ENCODE peak calls at places on chromosomes 11 and 22, in six cellular contexts. F, W, K, J, Z and O are unnamed samples.

GRCh38 chr22:26321469-26321913 is 107.6 kb upstream of the ASPHD2 start:
- DNase-seq in F (peak; percentile 77), W (no peak), K (no peak), J (no peak), Z (peak; percentile 9), O (peak; percentile 64)

GRCh38 chr11:35274909-35275807 is 136.2 kb downstream of the CD44 start:
- DNase-seq in F (no peak), W (no peak), K (no peak), J (no peak), Z (peak; percentile 45), O (peak; percentile 66)

GRCh38 chr11:110435780-110436717 is 6.3 kb downstream of the FDX1 start:
- DNase-seq in F (peak; percentile 45), W (no peak), K (no peak), J (no peak), Z (no peak), O (peak; percentile 64)

GRCh38 chr11:34680206-34680605 is 59.3 kb downstream of the EHF start:
- DNase-seq in F (no peak), W (no peak), K (no peak), J (no peak), Z (peak; percentile 27), O (no peak)

GRCh38 chr11:18384157-18384641 is 10.2 kb upstream of the LDHA start:
- DNase-seq in F (peak; percentile 71), W (no peak), K (peak; percentile 69), J (no peak), Z (peak; percentile 94), O (peak; percentile 95)

GRCh38 chr11:19656140-19656541 is 56.5 kb upstream of the NAV2 start:
- DNase-seq in F (no peak), W (no peak), K (no peak), J (no peak), Z (no peak), O (no peak)

GRCh38 chr22:30425616-30426394 is at the start of gene MTFP1:
- DNase-seq in F (peak; percentile 43), W (no peak), K (peak; percentile 48), J (no peak), Z (peak; percentile 64), O (peak; percentile 69)

GRCh38 chr11:67275606-67276409 is 9.5 kb downstream of the GRK2 start:
- DNase-seq in F (peak; percentile 10), W (no peak), K (no peak), J (no peak), Z (no peak), O (no peak)

GRCh38 chr22:35397095-35397904 is 2.6 kb upstream of the MCM5 start:
- DNase-seq in F (no peak), W (no peak), K (no peak), J (no peak), Z (peak; percentile 85), O (no peak)

GRCh38 chr11:73243093-73243485 is 25.0 kb downstream of the P2RY2 start:
- DNase-seq in F (peak; percentile 12), W (no peak), K (no peak), J (no peak), Z (no peak), O (no peak)

GRCh38 chr22:19446603-19447387 is 716 bp downstream of the C22orf39 start:
- DNase-seq in F (no peak), W (no peak), K (peak; percentile 11), J (no peak), Z (no peak), O (no peak)

GRCh38 chr11:32231909-32232493 is 141.1 kb downstream of the RCN1 start:
- DNase-seq in F (no peak), W (no peak), K (peak; percentile 36), J (no peak), Z (peak; percentile 53), O (peak; percentile 48)

GRCh38 chr11:6238902-6239301 is at the start of gene CNGA4:
- DNase-seq in F (no peak), W (no peak), K (no peak), J (no peak), Z (no peak), O (no peak)

GRCh38 chr11:4581443-4581842 is at the start of gene OR52I2:
- DNase-seq in F (no peak), W (no peak), K (no peak), J (no peak), Z (no peak), O (no peak)

GRCh38 chr11:132007184-132007583 is 636.8 kb downstream of the NTM start:
- DNase-seq in F (no peak), W (no peak), K (no peak), J (no peak), Z (no peak), O (no peak)

GRCh38 chr11:73308963-73309960 is 1.2 kb downstream of the ARHGEF17 start:
- DNase-seq in F (peak; percentile 76), W (peak; percentile 75), K (peak; percentile 89), J (no peak), Z (peak; percentile 88), O (peak; percentile 93)

GRCh38 chr22:31839986-31840385 is 86.2 kb downstream of the DEPDC5 start:
- DNase-seq in F (no peak), W (no peak), K (no peak), J (no peak), Z (no peak), O (no peak)

GRCh38 chr22:47095395-47096122 is 333.1 kb downstream of the TBC1D22A start:
- DNase-seq in F (no peak), W (no peak), K (no peak), J (no peak), Z (no peak), O (no peak)

GRCh38 chr11:71339178-71339881 is 87.0 kb upstream of the SHANK2 start:
- DNase-seq in F (no peak), W (no peak), K (peak; percentile 64), J (no peak), Z (no peak), O (no peak)

GRCh38 chr11:132024587-132025295 is 654.3 kb downstream of the NTM start:
- DNase-seq in F (no peak), W (no peak), K (peak; percentile 75), J (peak; percentile 12), Z (no peak), O (peak; percentile 2)

GRCh38 chr11:26331911-26332571 is at the start of gene ANO3:
- DNase-seq in F (peak; percentile 18), W (peak; percentile 72), K (peak; percentile 80), J (no peak), Z (peak; percentile 74), O (peak; percentile 75)

GRCh38 chr22:41380993-41381328 is 781 bp upstream of the TEF start:
- DNase-seq in F (peak; percentile 95), W (no peak), K (peak; percentile 55), J (no peak), Z (peak; percentile 48), O (peak; percentile 91)

GRCh38 chr11:3203221-3204043 is 15.2 kb downstream of the MRGPRG start:
- DNase-seq in F (no peak), W (no peak), K (peak; percentile 11), J (no peak), Z (peak; percentile 21), O (no peak)

GRCh38 chr11:126140106-126140931 is 71.1 kb downstream of the RPUSD4 start:
- DNase-seq in F (no peak), W (no peak), K (no peak), J (no peak), Z (no peak), O (no peak)

GRCh38 chr11:32723332-32723731 is 71.1 kb downstream of the CCDC73 start:
- DNase-seq in F (no peak), W (no peak), K (no peak), J (no peak), Z (no peak), O (no peak)

GRCh38 chr11:44521148-44521547 is 44.3 kb upstream of the CD82 start:
- DNase-seq in F (no peak), W (no peak), K (no peak), J (no peak), Z (no peak), O (no peak)

GRCh38 chr11:11553595-11553994 is 68.2 kb downstream of the GALNT18 start:
- DNase-seq in F (peak; percentile 17), W (no peak), K (no peak), J (no peak), Z (no peak), O (no peak)

GRCh38 chr22:17540481-17540880 is 22.8 kb upstream of the SLC25A18 start:
- DNase-seq in F (no peak), W (no peak), K (no peak), J (no peak), Z (no peak), O (no peak)
- TF ChIP-seq CTCF in F (peak; percentile 30), W (no peak), K (no peak), J (no peak), Z (no peak), O (no peak)

GRCh38 chr11:128757235-128757711 is 63.4 kb downstream of the FLI1 start:
- DNase-seq in F (no peak), W (no peak), K (no peak), J (no peak), Z (peak; percentile 13), O (peak; percentile 60)

GRCh38 chr11:128759168-128759567 is 65.3 kb downstream of the FLI1 start:
- DNase-seq in F (no peak), W (no peak), K (no peak), J (no peak), Z (no peak), O (no peak)

GRCh38 chr11:128759597-128759996 is 65.7 kb downstream of the FLI1 start:
- DNase-seq in F (no peak), W (no peak), K (no peak), J (no peak), Z (no peak), O (no peak)

GRCh38 chr11:128756469-128756868 is 62.6 kb downstream of the FLI1 start:
- DNase-seq in F (no peak), W (no peak), K (no peak), J (no peak), Z (no peak), O (no peak)

GRCh38 chr11:128757886-128758612 is 64.2 kb downstream of the FLI1 start:
- DNase-seq in F (no peak), W (no peak), K (no peak), J (no peak), Z (no peak), O (no peak)
- TF ChIP-seq CTCF in F (no peak), W (no peak), K (no peak), J (no peak), Z (no peak), O (no peak)

GRCh38 chr11:61183645-61184044 is 19.7 kb upstream of the PGA3 start:
- DNase-seq in F (no peak), W (no peak), K (no peak), J (no peak), Z (no peak), O (no peak)
- TF ChIP-seq CTCF in F (no peak), W (no peak), K (no peak), J (no peak), Z (no peak), O (no peak)

DNA sequence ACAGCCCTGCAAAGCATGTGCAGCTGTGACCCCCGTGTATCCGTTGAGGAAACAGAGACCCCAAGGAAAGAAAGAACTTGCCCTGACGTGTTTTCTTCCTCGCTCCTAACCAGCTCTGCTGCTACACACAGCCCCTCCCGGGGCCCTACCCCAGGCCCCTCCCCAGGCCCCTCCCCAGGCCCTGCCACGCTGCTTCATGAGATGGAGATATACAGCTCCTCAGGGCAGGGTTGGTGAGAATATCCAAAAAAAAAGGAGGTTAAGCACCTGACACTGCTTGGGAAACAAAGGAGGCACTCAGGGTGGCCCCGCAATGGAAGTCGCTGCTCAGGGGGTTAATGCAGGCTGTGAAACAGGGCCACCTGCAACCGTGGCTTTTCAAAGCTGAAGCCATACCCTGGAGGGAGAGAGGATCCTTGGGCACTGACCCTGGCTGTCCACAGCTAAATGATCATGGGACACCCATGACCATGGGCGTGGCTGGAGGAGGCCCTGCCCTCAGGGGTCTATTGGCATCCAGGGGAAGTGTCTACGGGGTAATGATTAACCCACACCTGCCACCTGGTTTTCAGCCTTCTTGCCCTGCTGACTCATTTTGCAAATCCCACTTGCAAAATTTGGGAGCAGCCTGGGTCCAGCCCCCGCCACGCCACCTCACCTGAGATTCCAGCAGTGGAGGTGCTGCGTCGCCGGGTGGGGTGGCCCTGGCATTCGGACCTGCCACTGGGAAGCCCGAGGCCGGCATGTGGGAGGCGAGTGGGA is 112.1 kb upstream of the ANO1 start:
- DNase-seq in F (no peak), W (no peak), K (no peak), J (no peak), Z (no peak), O (no peak)
- TF ChIP-seq CTCF in F (no peak), W (no peak), K (no peak), J (no peak), Z (no peak), O (no peak)